ENCODE peak calls at places on chromosomes 4 and X, in six cellular contexts. J, S, N, W, Q and Z are unnamed samples.

GRCh38 chr4:24867766-24868296 is 45.0 kb downstream of the CCDC149 start:
- DNase-seq in J (no peak), S (no peak), N (no peak), W (no peak), Q (no peak), Z (no peak)

GRCh38 chrX:41382699-41383645 is 49.0 kb downstream of the DDX3X start:
- DNase-seq in J (no peak), S (no peak), N (peak), W (peak), Q (peak), Z (no peak)

GRCh38 chr4:1380368-1381151 is 25.7 kb downstream of the NKX1-1 start:
- DNase-seq in J (no peak), S (no peak), N (no peak), W (no peak), Q (no peak), Z (no peak)

GRCh38 chrX:154711264-154711663 is 39.6 kb downstream of the GAB3 start:
- DNase-seq in J (no peak), S (no peak), N (no peak), W (no peak), Q (no peak), Z (no peak)

GRCh38 chr4:109294468-109295020 is 7.9 kb downstream of the COL25A1 start:
- DNase-seq in J (no peak), S (no peak), N (no peak), W (no peak), Q (no peak), Z (no peak)

GRCh38 chrX:123570011-123570590 is 162.8 kb downstream of the THOC2 start:
- DNase-seq in J (no peak), S (no peak), N (no peak), W (no peak), Q (no peak), Z (no peak)

GRCh38 chrX:38654302-38654701 is 93.0 kb downstream of the TSPAN7 start:
- DNase-seq in J (no peak), S (no peak), N (peak), W (no peak), Q (no peak), Z (peak)

GRCh38 chrX:71660562-71661416 is 6.6 kb upstream of the LOC101059915 start:
- DNase-seq in J (no peak), S (no peak), N (no peak), W (no peak), Q (no peak), Z (no peak)

GRCh38 chr4:76002176-76002575 is 5.1 kb downstream of the CXCL9 start:
- DNase-seq in J (no peak), S (no peak), N (peak), W (no peak), Q (no peak), Z (peak)

GRCh38 chr4:29263011-29263410 is 1457.2 kb upstream of the PCDH7 start:
- DNase-seq in J (no peak), S (no peak), N (no peak), W (no peak), Q (no peak), Z (no peak)

GRCh38 chr4:37722000-37722638 is 35.9 kb upstream of the RELL1 start:
- DNase-seq in J (no peak), S (no peak), N (no peak), W (no peak), Q (no peak), Z (no peak)

GRCh38 chr4:1330761-1331590 is 16.0 kb upstream of the UVSSA start:
- DNase-seq in J (peak), S (peak), N (no peak), W (peak), Q (no peak), Z (no peak)

GRCh38 chr4:188439641-188440311 is 300.5 kb downstream of the TRIML1 start:
- DNase-seq in J (no peak), S (no peak), N (no peak), W (no peak), Q (no peak), Z (peak)

GRCh38 chr4:10529256-10529890 is 72.1 kb upstream of the ZNF518B start:
- DNase-seq in J (no peak), S (no peak), N (no peak), W (no peak), Q (no peak), Z (no peak)

GRCh38 chr4:15542795-15543194 is 73.1 kb downstream of the CC2D2A start:
- DNase-seq in J (no peak), S (no peak), N (no peak), W (no peak), Q (no peak), Z (no peak)

GRCh38 chr4:77185681-77186080 is 28.7 kb downstream of the CCNG2 start:
- DNase-seq in J (no peak), S (no peak), N (no peak), W (no peak), Q (no peak), Z (no peak)

GRCh38 chrX:113935516-113935915 is 648.4 kb upstream of the HTR2C start:
- DNase-seq in J (no peak), S (no peak), N (no peak), W (no peak), Q (no peak), Z (no peak)

GRCh38 chr4:156638925-156639605 is 332.5 kb downstream of the PDGFC start:
- DNase-seq in J (no peak), S (no peak), N (no peak), W (no peak), Q (no peak), Z (no peak)

GRCh38 chr4:80206541-80207171 is 9.4 kb downstream of the PRDM8 start:
- DNase-seq in J (no peak), S (no peak), N (no peak), W (no peak), Q (no peak), Z (no peak)

GRCh38 chr4:134216436-134216835 is 14.8 kb upstream of the PABPC4L start:
- DNase-seq in J (no peak), S (no peak), N (no peak), W (no peak), Q (no peak), Z (no peak)

GRCh38 chr4:30924521-30924920 is 204.4 kb downstream of the PCDH7 start:
- DNase-seq in J (no peak), S (no peak), N (no peak), W (no peak), Q (no peak), Z (no peak)

GRCh38 chr4:183402771-183403170 is 41.7 kb upstream of the CDKN2AIP start:
- DNase-seq in J (no peak), S (no peak), N (no peak), W (no peak), Q (no peak), Z (peak)

GRCh38 chr4:112099701-112100289 is 45.5 kb upstream of the FAM241A start:
- DNase-seq in J (no peak), S (no peak), N (no peak), W (no peak), Q (no peak), Z (peak)

GRCh38 chr4:42150653-42151567 is 1.5 kb downstream of the BEND4 start:
- DNase-seq in J (no peak), S (no peak), N (no peak), W (no peak), Q (no peak), Z (no peak)

GRCh38 chr4:100819505-100819904 is 301.7 kb upstream of the EMCN start:
- DNase-seq in J (no peak), S (no peak), N (no peak), W (no peak), Q (no peak), Z (no peak)